ENCODE peak calls at places on chromosomes 2 and 18, in ten cellular contexts. Y is keratinocyte, E is Peyer's patch, R is astrocyte of the spinal cord, N is fibroblast of lung, B is right lobe of liver, W is GM23338, A is upper lobe of right lung, S is colonic mucosa, V is fibroblast of the aortic adventitia. H is an unnamed sample.

GRCh38 chr2:88053301-88053700 is 2.3 kb downstream of the KRCC1 start:
- DNase-seq in Y (no peak), E (no peak), R (peak), N (peak), B (no peak), W (no peak), A (no peak), S (no peak), V (peak), H (peak)

GRCh38 chr2:6111676-6112294 is 419.6 kb downstream of the SOX11 start:
- DNase-seq in Y (no peak), E (no peak), R (no peak), N (no peak), B (no peak), W (no peak), A (no peak), S (no peak), V (no peak), H (no peak)

GRCh38 chr2:161971532-161971931 is 102.5 kb downstream of the DPP4 start:
- DNase-seq in Y (no peak), E (no peak), R (no peak), N (no peak), B (no peak), W (no peak), A (no peak), S (no peak), V (no peak), H (no peak)

GRCh38 chr2:75844651-75845050 is 133.9 kb upstream of the GCFC2 start:
- DNase-seq in Y (no peak), E (no peak), R (peak), N (no peak), B (no peak), W (no peak), A (no peak), S (no peak), V (no peak), H (peak)

GRCh38 chr18:6751207-6751606 is 21.7 kb downstream of the ARHGAP28 start:
- DNase-seq in Y (no peak), E (no peak), R (peak), N (no peak), B (no peak), W (no peak), A (no peak), S (no peak), V (peak), H (no peak)

GRCh38 chr2:226995625-226996041 is 159.8 kb downstream of the RHBDD1 start:
- DNase-seq in Y (no peak), E (no peak), R (peak), N (peak), B (peak), W (no peak), A (no peak), S (no peak), V (peak), H (peak)

GRCh38 chr2:119240311-119241204 is 16.9 kb downstream of the STEAP3 start:
- DNase-seq in Y (no peak), E (peak), R (peak), N (peak), B (peak), W (peak), A (peak), S (peak), V (peak), H (peak)

GRCh38 chr2:138015494-138015893 is 51.2 kb downstream of the HNMT start:
- DNase-seq in Y (no peak), E (no peak), R (no peak), N (no peak), B (no peak), W (no peak), A (no peak), S (no peak), V (no peak), H (no peak)

GRCh38 chr2:223601932-223602676 is at the start of gene SCG2:
- DNase-seq in Y (no peak), E (no peak), R (peak), N (peak), B (peak), W (peak), A (peak), S (peak), V (peak), H (peak)

GRCh38 chr2:183010112-183010511 is 28.1 kb downstream of the NCKAP1 start:
- DNase-seq in Y (no peak), E (no peak), R (peak), N (peak), B (no peak), W (peak), A (no peak), S (no peak), V (peak), H (peak)

GRCh38 chr2:112646102-112646719 is 472 bp downstream of the SLC20A1 start:
- DNase-seq in Y (no peak), E (no peak), R (no peak), N (no peak), B (no peak), W (peak), A (no peak), S (peak), V (no peak), H (no peak)

GRCh38 chr2:134245340-134245984 is 8.4 kb upstream of the MGAT5 start:
- DNase-seq in Y (no peak), E (peak), R (peak), N (peak), B (peak), W (peak), A (peak), S (peak), V (peak), H (peak)

GRCh38 chr2:223969856-223970255 is 12.6 kb downstream of the MRPL44 start:
- DNase-seq in Y (no peak), E (no peak), R (no peak), N (no peak), B (no peak), W (no peak), A (no peak), S (no peak), V (peak), H (no peak)

GRCh38 chr18:13418013-13418710 is 199.6 kb downstream of the LDLRAD4 start:
- DNase-seq in Y (no peak), E (peak), R (no peak), N (no peak), B (peak), W (no peak), A (no peak), S (peak), V (no peak), H (no peak)

GRCh38 chr2:147715807-147716206 is 129.0 kb upstream of the ACVR2A start:
- DNase-seq in Y (no peak), E (no peak), R (no peak), N (peak), B (no peak), W (no peak), A (no peak), S (no peak), V (peak), H (no peak)

GRCh38 chr2:37230581-37230980 is 815 bp downstream of the CEBPZ start:
- DNase-seq in Y (no peak), E (no peak), R (no peak), N (no peak), B (no peak), W (no peak), A (no peak), S (peak), V (peak), H (peak)

GRCh38 chr2:164935467-164935807 is 19.9 kb downstream of the SLC38A11 start:
- DNase-seq in Y (no peak), E (no peak), R (no peak), N (no peak), B (no peak), W (no peak), A (no peak), S (no peak), V (no peak), H (no peak)

GRCh38 chr18:32439241-32439640 is 31.4 kb downstream of the GAREM1 start:
- DNase-seq in Y (no peak), E (no peak), R (no peak), N (no peak), B (no peak), W (no peak), A (no peak), S (no peak), V (no peak), H (no peak)

GRCh38 chr2:205680067-205680466 is 2.2 kb upstream of the NRP2 start:
- DNase-seq in Y (no peak), E (no peak), R (peak), N (peak), B (no peak), W (peak), A (no peak), S (peak), V (peak), H (peak)

GRCh38 chr2:137964066-137964858 is at the start of gene HNMT:
- DNase-seq in Y (no peak), E (peak), R (peak), N (peak), B (peak), W (peak), A (peak), S (peak), V (peak), H (peak)

GRCh38 chr2:187050409-187050998 is 201.5 kb upstream of the ZSWIM2 start:
- DNase-seq in Y (no peak), E (no peak), R (no peak), N (no peak), B (no peak), W (no peak), A (no peak), S (no peak), V (peak), H (peak)

GRCh38 chr2:226799211-226799975 is at the start of gene IRS1:
- DNase-seq in Y (no peak), E (peak), R (peak), N (peak), B (peak), W (peak), A (peak), S (peak), V (peak), H (peak)

GRCh38 chr2:74548285-74548918 is 5.3 kb downstream of the LOXL3 start:
- DNase-seq in Y (no peak), E (no peak), R (peak), N (no peak), B (no peak), W (peak), A (no peak), S (no peak), V (no peak), H (no peak)

GRCh38 chr2:136281281-136282117 is 163.6 kb upstream of the CXCR4 start:
- DNase-seq in Y (no peak), E (no peak), R (no peak), N (no peak), B (no peak), W (no peak), A (no peak), S (no peak), V (no peak), H (no peak)

GRCh38 chr2:45736757-45737704 is 85.6 kb downstream of the PRKCE start:
- DNase-seq in Y (no peak), E (no peak), R (no peak), N (no peak), B (no peak), W (no peak), A (no peak), S (no peak), V (no peak), H (no peak)

GRCh38 chr2:30511122-30512083 is 64.4 kb downstream of the LCLAT1 start:
- DNase-seq in Y (no peak), E (no peak), R (peak), N (peak), B (no peak), W (peak), A (no peak), S (peak), V (peak), H (peak)

GRCh38 chr2:45331034-45331786 is 279.9 kb downstream of the SRBD1 start:
- DNase-seq in Y (no peak), E (no peak), R (no peak), N (peak), B (peak), W (no peak), A (no peak), S (no peak), V (peak), H (peak)

GRCh38 chr18:48868468-48869466 is 82.0 kb downstream of the SMAD7 start:
- DNase-seq in Y (no peak), E (peak), R (no peak), N (no peak), B (no peak), W (no peak), A (no peak), S (no peak), V (no peak), H (no peak)

GRCh38 chr2:28716265-28716865 is 35.3 kb upstream of the PPP1CB start:
- DNase-seq in Y (peak), E (no peak), R (peak), N (peak), B (no peak), W (no peak), A (no peak), S (peak), V (peak), H (peak)

GRCh38 chr18:56575819-56576663 is 62.4 kb downstream of the TXNL1 start:
- DNase-seq in Y (no peak), E (no peak), R (peak), N (peak), B (no peak), W (peak), A (no peak), S (no peak), V (peak), H (peak)

GRCh38 chr2:127565261-127566138 is 30.0 kb downstream of the MYO7B start:
- DNase-seq in Y (no peak), E (no peak), R (no peak), N (no peak), B (no peak), W (no peak), A (no peak), S (no peak), V (no peak), H (no peak)

GRCh38 chr2:232024457-232024856 is 62.9 kb downstream of the DIS3L2 start:
- DNase-seq in Y (no peak), E (no peak), R (no peak), N (no peak), B (no peak), W (no peak), A (no peak), S (no peak), V (no peak), H (no peak)

GRCh38 chr18:9949861-9950260 is 36.0 kb downstream of the VAPA start:
- DNase-seq in Y (no peak), E (no peak), R (no peak), N (no peak), B (no peak), W (no peak), A (no peak), S (no peak), V (no peak), H (no peak)

GRCh38 chr18:9952633-9953416 is 39.0 kb downstream of the VAPA start:
- DNase-seq in Y (no peak), E (no peak), R (peak), N (no peak), B (no peak), W (no peak), A (no peak), S (no peak), V (peak), H (no peak)

GRCh38 chr18:9950289-9951016 is 36.6 kb downstream of the VAPA start:
- DNase-seq in Y (no peak), E (no peak), R (peak), N (peak), B (no peak), W (no peak), A (no peak), S (no peak), V (peak), H (peak)

GRCh38 chr18:9949315-9949714 is 35.5 kb downstream of the VAPA start:
- DNase-seq in Y (no peak), E (no peak), R (no peak), N (no peak), B (no peak), W (no peak), A (no peak), S (no peak), V (no peak), H (no peak)

DNA sequence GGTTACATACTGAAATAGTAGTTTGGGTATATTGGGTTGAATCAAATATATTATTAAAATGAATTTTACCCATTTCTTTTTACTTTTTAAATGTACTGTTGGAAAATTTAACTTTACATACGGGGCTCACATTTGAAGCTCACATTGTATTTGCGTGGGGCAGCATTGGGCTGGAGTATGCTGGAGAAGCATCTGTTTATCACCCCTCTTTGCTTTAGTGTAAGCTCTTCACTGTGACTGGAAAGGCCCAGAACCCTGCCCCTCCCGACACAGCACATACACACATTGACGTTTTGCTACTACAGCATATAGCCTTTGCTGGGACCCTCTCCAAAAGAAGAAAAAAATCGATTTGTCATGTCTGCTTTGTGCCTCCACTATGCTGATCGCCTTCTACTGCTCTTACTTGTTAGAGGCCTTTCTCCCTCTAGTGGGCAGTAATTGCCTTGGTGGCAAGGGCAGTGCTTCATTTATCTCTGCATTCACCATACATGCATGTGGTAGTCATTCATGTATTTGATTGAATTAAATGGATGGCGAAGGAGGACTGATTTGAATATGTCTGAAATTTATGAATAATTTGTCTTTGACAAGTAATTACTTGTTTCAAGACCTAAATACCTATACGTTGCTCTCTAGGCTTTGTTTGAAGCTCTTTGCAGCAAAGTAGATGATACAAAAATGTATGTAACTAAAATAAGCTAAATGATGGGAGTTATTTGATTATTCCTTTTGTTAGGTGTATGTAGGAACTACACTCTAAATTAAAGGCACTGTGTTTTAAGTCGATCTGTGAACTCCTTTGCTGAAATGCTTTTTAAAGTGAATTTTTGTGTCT is 37.4 kb downstream of the VAPA start:
- DNase-seq in Y (no peak), E (no peak), R (peak), N (peak), B (no peak), W (peak), A (no peak), S (no peak), V (peak), H (peak)
- TF ChIP-seq CTCF in Y (peak), E (no peak), R (peak), N (peak), B (peak), W (peak), A (peak), S (peak), V (peak), H (peak)

GRCh38 chr2:234500394-234501006 is 3.6 kb upstream of the ARL4C start:
- DNase-seq in Y (no peak), E (no peak), R (peak), N (peak), B (peak), W (peak), A (peak), S (peak), V (peak), H (peak)
- H3K4me3 ChIP-seq in Y (no peak), E (no peak), R (no peak), N (no peak), B (no peak), W (no peak), A (no peak), S (no peak), V (no peak), H (no peak)

GRCh38 chr2:202035089-202035940 is 1.7 kb downstream of the FZD7 start:
- DNase-seq in Y (no peak), E (peak), R (peak), N (peak), B (no peak), W (peak), A (peak), S (peak), V (peak), H (peak)
- TF ChIP-seq CTCF in Y (peak), E (no peak), R (peak), N (peak), B (peak), W (peak), A (peak), S (peak), V (peak), H (peak)

DNA sequence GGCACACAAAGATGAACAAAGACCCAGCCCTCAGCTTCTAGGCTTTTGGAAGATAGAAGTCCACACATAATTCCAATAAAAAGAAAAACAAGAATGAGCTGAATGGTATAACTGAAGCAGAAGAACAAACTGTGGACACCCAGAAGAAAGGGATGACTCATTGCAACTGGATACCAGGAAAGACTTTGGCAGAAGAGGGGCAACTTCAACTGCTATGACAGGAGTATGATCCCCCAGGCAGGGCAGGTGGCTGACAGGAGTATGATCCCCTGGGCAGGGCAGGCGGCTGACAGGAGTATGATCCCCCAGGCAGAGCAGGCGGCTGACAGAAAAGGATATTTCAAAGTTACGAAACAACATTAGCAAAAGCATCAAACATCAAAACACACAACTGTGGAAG is 21.6 kb downstream of the PID1 start:
- DNase-seq in Y (no peak), E (no peak), R (no peak), N (no peak), B (no peak), W (no peak), A (no peak), S (no peak), V (no peak), H (no peak)
- H3K4me3 ChIP-seq in Y (no peak), E (no peak), R (no peak), N (no peak), B (no peak), W (no peak), A (no peak), S (no peak), V (no peak), H (no peak)

GRCh38 chr2:216730871-216731270 is 35.5 kb upstream of the IGFBP5 start:
- DNase-seq in Y (no peak), E (no peak), R (no peak), N (no peak), B (no peak), W (no peak), A (no peak), S (no peak), V (no peak), H (no peak)

GRCh38 chr2:216735086-216735485 is 39.7 kb upstream of the IGFBP5 start:
- DNase-seq in Y (no peak), E (no peak), R (no peak), N (peak), B (no peak), W (no peak), A (no peak), S (no peak), V (peak), H (no peak)

GRCh38 chr2:216732334-216732733 is 37.0 kb upstream of the IGFBP5 start:
- DNase-seq in Y (no peak), E (no peak), R (no peak), N (no peak), B (no peak), W (no peak), A (no peak), S (no peak), V (no peak), H (no peak)

GRCh38 chr2:216731465-216731864 is 36.1 kb upstream of the IGFBP5 start:
- DNase-seq in Y (no peak), E (no peak), R (no peak), N (no peak), B (no peak), W (no peak), A (no peak), S (no peak), V (no peak), H (no peak)

GRCh38 chr2:216733046-216733445 is 37.7 kb upstream of the IGFBP5 start:
- DNase-seq in Y (no peak), E (no peak), R (no peak), N (no peak), B (no peak), W (no peak), A (no peak), S (no peak), V (no peak), H (no peak)
- TF ChIP-seq CTCF in Y (no peak), E (no peak), R (no peak), N (no peak), B (no peak), W (no peak), A (no peak), S (no peak), V (no peak), H (no peak)

H was measured in cardiac fibroblast.